ENCODE peak calls at places on chromosome 6, in five cellular contexts. T is GM12878, L is HepG2, B is K562, V is HCT116. O is an unnamed sample.

GRCh38 chr6:72374864-72375263 is 247.0 kb upstream of the KCNQ5 start:
- DNase-seq in T (no peak), L (peak; percentile 15), B (no peak), V (no peak), O (no peak)

GRCh38 chr6:137764464-137764863 is 102.6 kb upstream of the TNFAIP3 start:
- DNase-seq in T (no peak), L (no peak), B (no peak), V (no peak), O (no peak)

GRCh38 chr6:160386869-160387518 is 38.8 kb downstream of the SLC22A3 start:
- DNase-seq in T (no peak), L (no peak), B (no peak), V (peak; percentile 33), O (no peak)

GRCh38 chr6:162999575-163000285 is 272.0 kb downstream of the PACRG start:
- DNase-seq in T (no peak), L (no peak), B (no peak), V (no peak), O (no peak)

GRCh38 chr6:125077453-125077852 is 76.1 kb upstream of the TPD52L1 start:
- DNase-seq in T (no peak), L (no peak), B (no peak), V (no peak), O (no peak)

GRCh38 chr6:111367393-111368088 is 115.5 kb downstream of the REV3L start:
- DNase-seq in T (peak; percentile 32), L (no peak), B (no peak), V (no peak), O (no peak)

GRCh38 chr6:115691433-115691832 is 369.3 kb downstream of the FRK start:
- DNase-seq in T (no peak), L (no peak), B (no peak), V (no peak), O (no peak)

GRCh38 chr6:151721141-151721540 is 86.3 kb upstream of the ESR1 start:
- DNase-seq in T (no peak), L (no peak), B (no peak), V (no peak), O (no peak)

GRCh38 chr6:13863699-13864155 is 49.4 kb upstream of the MCUR1 start:
- DNase-seq in T (no peak), L (peak; percentile 25), B (peak; percentile 57), V (no peak), O (no peak)

GRCh38 chr6:35392111-35392702 is 49.8 kb downstream of the PPARD start:
- DNase-seq in T (no peak), L (peak; percentile 39), B (no peak), V (no peak), O (peak; percentile 72)

GRCh38 chr6:132147530-132148011 is 196.4 kb upstream of the CCN2 start:
- DNase-seq in T (no peak), L (no peak), B (no peak), V (no peak), O (no peak)

GRCh38 chr6:65760285-65760684 is 53.3 kb upstream of the EYS start:
- DNase-seq in T (no peak), L (peak; percentile 16), B (no peak), V (no peak), O (no peak)

GRCh38 chr6:19837511-19838441 is 606 bp downstream of the ID4 start:
- DNase-seq in T (no peak), L (peak; percentile 21), B (no peak), V (no peak), O (no peak)

GRCh38 chr6:98657764-98658163 is 176.6 kb upstream of the POU3F2 start:
- DNase-seq in T (no peak), L (peak; percentile 18), B (peak; percentile 30), V (no peak), O (peak; percentile 70)

GRCh38 chr6:72789145-72789544 is 167.3 kb downstream of the KCNQ5 start:
- DNase-seq in T (no peak), L (no peak), B (no peak), V (no peak), O (no peak)

GRCh38 chr6:119742188-119742803 is 392.7 kb upstream of the MAN1A1 start:
- DNase-seq in T (no peak), L (peak; percentile 54), B (peak; percentile 80), V (peak; percentile 53), O (peak; percentile 69)

DNA sequence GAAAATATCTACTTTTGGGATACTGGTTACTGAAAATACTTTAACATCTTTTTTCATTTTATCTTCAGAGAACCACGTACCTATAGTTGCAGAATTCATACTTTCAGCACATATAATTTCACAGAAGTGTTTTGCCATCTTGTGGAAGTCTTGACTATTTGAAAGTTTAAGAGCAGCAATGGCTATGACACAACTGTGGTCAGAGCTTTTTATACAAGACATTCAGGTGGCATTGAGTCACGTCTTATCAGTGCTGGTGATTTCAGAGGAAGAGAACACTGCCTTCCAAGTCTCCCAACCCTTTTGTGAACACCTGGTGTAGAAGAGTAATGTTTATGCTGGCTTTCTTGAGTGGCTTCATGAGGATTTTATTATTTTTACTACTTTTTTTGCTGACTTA is 171.6 kb downstream of the ARID1B start:
- DNase-seq in T (no peak), L (no peak), B (no peak), V (peak; percentile 41), O (peak; percentile 8)
- TF ChIP-seq JUND in T (no peak), L (no peak), B (no peak), V (peak; percentile 22), O (no peak)

GRCh38 chr6:105786890-105787655 is 299.1 kb upstream of the PRDM1 start:
- DNase-seq in T (peak; percentile 74), L (no peak), B (no peak), V (no peak), O (no peak)
- TF ChIP-seq JUND in T (no peak), L (no peak), B (no peak), V (no peak), O (no peak)

DNA sequence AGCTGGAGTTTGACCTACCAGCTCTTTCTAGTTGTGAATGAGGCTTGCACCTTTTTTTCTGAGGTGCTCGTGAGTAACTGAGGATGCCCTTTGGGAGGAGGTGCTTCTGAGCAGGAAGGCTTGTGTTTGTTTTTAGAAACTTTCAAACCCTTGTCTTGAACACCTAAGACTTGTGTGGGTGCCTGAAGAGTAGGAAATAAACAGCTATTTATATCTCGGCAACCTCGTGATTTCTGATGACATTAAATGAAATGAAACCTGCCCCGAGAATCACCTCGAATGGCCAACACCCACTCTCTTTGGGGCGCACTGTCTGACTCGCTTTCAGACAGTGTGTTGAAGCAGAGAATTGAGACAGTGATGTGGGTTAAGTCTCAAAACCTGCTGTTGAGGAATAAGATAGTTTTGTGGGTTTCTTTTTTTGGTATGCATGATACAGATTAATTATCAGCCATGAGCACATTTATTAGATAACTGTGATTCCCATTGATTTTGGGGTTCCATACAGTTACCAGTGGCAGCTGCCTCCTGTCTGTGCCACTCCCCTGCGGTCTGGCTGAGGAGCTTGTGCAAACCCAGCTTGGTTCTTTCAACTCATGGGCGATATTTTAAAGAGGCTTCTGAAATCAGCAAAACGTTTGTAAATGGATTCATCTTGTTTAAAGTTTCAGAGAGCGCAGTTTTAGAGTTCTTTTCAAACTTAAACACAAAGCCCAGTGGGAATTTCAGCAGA is 8.4 kb downstream of the IRF4 start:
- DNase-seq in T (no peak), L (no peak), B (no peak), V (no peak), O (no peak)
- TF ChIP-seq JUND in T (peak; percentile 14), L (no peak), B (no peak), V (no peak), O (no peak)

GRCh38 chr6:97205936-97206335 is 77.1 kb downstream of the MMS22L start:
- DNase-seq in T (no peak), L (no peak), B (no peak), V (no peak), O (no peak)
- TF ChIP-seq JUND in T (no peak), L (no peak), B (no peak), V (no peak), O (no peak)

GRCh38 chr6:168307011-168307694 is 12.4 kb downstream of the DACT2 start:
- DNase-seq in T (no peak), L (no peak), B (no peak), V (no peak), O (no peak)
- TF ChIP-seq JUND in T (no peak), L (no peak), B (no peak), V (no peak), O (no peak)

GRCh38 chr6:150301871-150302800 is 66.7 kb upstream of the IYD start:
- DNase-seq in T (no peak), L (peak; percentile 2), B (peak; percentile 43), V (peak; percentile 67), O (no peak)
- TF ChIP-seq JUND in T (no peak), L (no peak), B (peak; percentile 91), V (peak; percentile 95), O (no peak)

GRCh38 chr6:150485559-150486517 is 113.8 kb upstream of the PLEKHG1 start:
- DNase-seq in T (no peak), L (no peak), B (no peak), V (no peak), O (no peak)
- TF ChIP-seq JUND in T (no peak), L (no peak), B (no peak), V (no peak), O (no peak)

GRCh38 chr6:85078071-85078470 is 313.7 kb upstream of the TBX18 start:
- DNase-seq in T (no peak), L (peak; percentile 5), B (peak; percentile 30), V (peak; percentile 26), O (no peak)

GRCh38 chr6:85077098-85077497 is 312.7 kb upstream of the TBX18 start:
- DNase-seq in T (no peak), L (no peak), B (no peak), V (no peak), O (no peak)

GRCh38 chr6:85081102-85081501 is 316.7 kb upstream of the TBX18 start:
- DNase-seq in T (no peak), L (no peak), B (no peak), V (no peak), O (no peak)

DNA sequence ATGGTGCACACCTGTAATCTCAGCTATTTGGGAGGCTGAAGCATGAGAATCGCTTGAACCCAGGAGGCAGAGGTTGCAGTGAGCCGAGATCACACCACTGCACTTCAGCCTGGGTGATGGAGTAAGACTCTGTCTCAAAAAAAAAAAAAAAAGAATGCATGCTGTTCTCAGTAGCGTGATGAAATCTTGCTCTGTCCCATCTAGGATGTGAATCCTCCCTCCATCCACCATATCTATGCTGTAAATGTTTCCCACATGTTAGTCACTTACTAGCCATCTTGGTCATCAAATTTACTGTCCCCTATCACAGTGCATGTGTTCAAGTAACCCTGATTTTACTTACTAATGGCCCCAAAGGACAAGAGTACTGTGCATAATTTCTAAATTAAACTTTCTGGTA is 315.4 kb upstream of the TBX18 start:
- DNase-seq in T (no peak), L (no peak), B (no peak), V (no peak), O (no peak)
- TF ChIP-seq JUND in T (no peak), L (no peak), B (no peak), V (no peak), O (no peak)